ENCODE peak calls at places on chromosomes 6 and 20, in ten cellular contexts. Y, S, W, N, X, M, J, R, E and A are unnamed samples.

GRCh38 chr20:32830437-32830836 is 10.7 kb downstream of the MAPRE1 start:
- DNase-seq in Y (peak), S (peak), W (no peak), N (no peak), X (no peak), M (no peak), J (no peak), R (no peak), E (no peak), A (no peak)

GRCh38 chr20:14921546-14921945 is 584.1 kb upstream of the FLRT3 start:
- DNase-seq in Y (no peak), S (peak), W (no peak), N (peak), X (no peak), M (no peak), J (no peak), R (no peak), E (no peak), A (peak)

GRCh38 chr6:108254436-108255410 is 6.1 kb downstream of the SNX3 start:
- DNase-seq in Y (no peak), S (no peak), W (no peak), N (no peak), X (no peak), M (no peak), J (no peak), R (no peak), E (no peak), A (no peak)

GRCh38 chr6:25344827-25345226 is 65.7 kb downstream of the CARMIL1 start:
- DNase-seq in Y (no peak), S (no peak), W (no peak), N (no peak), X (no peak), M (no peak), J (no peak), R (peak), E (no peak), A (no peak)

GRCh38 chr6:83847179-83847578 is 6.0 kb upstream of the RIPPLY2 start:
- DNase-seq in Y (no peak), S (no peak), W (peak), N (no peak), X (no peak), M (no peak), J (no peak), R (no peak), E (no peak), A (no peak)

GRCh38 chr6:10347561-10348327 is 67.1 kb downstream of the TFAP2A start:
- DNase-seq in Y (no peak), S (peak), W (peak), N (no peak), X (no peak), M (no peak), J (no peak), R (no peak), E (peak), A (no peak)

GRCh38 chr6:82917346-82918064 is 148.1 kb downstream of the UBE3D start:
- DNase-seq in Y (peak), S (peak), W (no peak), N (no peak), X (no peak), M (peak), J (no peak), R (no peak), E (no peak), A (no peak)

GRCh38 chr20:20786428-20786827 is 74.0 kb upstream of the RALGAPA2 start:
- DNase-seq in Y (no peak), S (no peak), W (no peak), N (no peak), X (peak), M (no peak), J (peak), R (no peak), E (no peak), A (no peak)

GRCh38 chr20:62282877-62283503 is 19.8 kb upstream of the ADRM1 start:
- DNase-seq in Y (no peak), S (no peak), W (no peak), N (no peak), X (no peak), M (no peak), J (no peak), R (no peak), E (no peak), A (no peak)

GRCh38 chr6:150857062-150857905 is 8.2 kb upstream of the MTHFD1L start:
- DNase-seq in Y (peak), S (peak), W (peak), N (peak), X (no peak), M (no peak), J (no peak), R (peak), E (peak), A (no peak)

GRCh38 chr6:159720708-159721107 is 6.6 kb upstream of the WTAP start:
- DNase-seq in Y (peak), S (peak), W (peak), N (no peak), X (peak), M (peak), J (no peak), R (no peak), E (no peak), A (no peak)

GRCh38 chr6:106117579-106117978 is 31.4 kb downstream of the PRDM1 start:
- DNase-seq in Y (no peak), S (no peak), W (no peak), N (no peak), X (no peak), M (no peak), J (no peak), R (no peak), E (no peak), A (no peak)

GRCh38 chr20:18995455-18995854 is 181.9 kb downstream of the SCP2D1 start:
- DNase-seq in Y (no peak), S (no peak), W (no peak), N (no peak), X (no peak), M (no peak), J (no peak), R (no peak), E (no peak), A (no peak)

GRCh38 chr20:47093567-47093966 is 198.9 kb downstream of the EYA2 start:
- DNase-seq in Y (no peak), S (no peak), W (no peak), N (no peak), X (no peak), M (no peak), J (no peak), R (no peak), E (no peak), A (no peak)